ENCODE peak calls at places on chromosomes 16 and 17, in nine cellular contexts. Q is fibroblast of the conjunctiva; K is anterior cingulate cortex; H is RPMI7951; S is AG08395; X is cardiac septum; N is epithelial cell of esophagus; I is stimulated activated CD8-positive, alpha-beta memory T cell treated with anti-CD3 and anti-CD28 coated beads, Interleukin-7, amount 100 ng/mL, for 1 hour; V is heart right ventricle. F is an unnamed sample.

GRCh38 chr17:38749222-38750043 is 1.3 kb upstream of the PCGF2 start:
- DNase-seq in Q (peak; percentile 46), I (no peak), X (peak; percentile 96), H (peak; percentile 86), N (peak; percentile 48), S (peak; percentile 24), K (peak; percentile 40), V (peak; percentile 90), F (no peak)

GRCh38 chr16:87317766-87318121 is 552 bp upstream of the C16orf95 start:
- DNase-seq in Q (peak; percentile 45), X (no peak), I (no peak), V (peak; percentile 51), S (peak; percentile 74), H (peak; percentile 58), N (peak; percentile 48), K (no peak), F (no peak)

GRCh38 chr17:76612977-76613851 is 27.6 kb upstream of the ST6GALNAC2 start:
- DNase-seq in V (no peak), N (peak; percentile 80), I (no peak), X (no peak), S (no peak), H (no peak), Q (no peak), K (no peak), F (no peak)

GRCh38 chr16:11721781-11722467 is 20.7 kb downstream of the TXNDC11 start:
- DNase-seq in X (no peak), V (no peak), Q (no peak), I (no peak), K (no peak), N (no peak), S (no peak), H (no peak), F (no peak)

GRCh38 chr17:76566613-76566943 is 19.1 kb downstream of the ST6GALNAC2 start:
- DNase-seq in S (no peak), X (no peak), K (no peak), Q (no peak), I (no peak), H (no peak), N (no peak), V (no peak), F (no peak)

GRCh38 chr16:807345-808251 is 7.1 kb upstream of the GNG13 start:
- DNase-seq in N (peak; percentile 92), Q (peak; percentile 83), H (peak; percentile 88), I (peak; percentile 48), X (peak; percentile 97), V (peak; percentile 94), K (peak; percentile 75), S (peak; percentile 98), F (peak; percentile 93)

GRCh38 chr17:79026345-79027273 is 2.6 kb downstream of the C1QTNF1 start:
- DNase-seq in K (no peak), Q (peak; percentile 55), N (peak; percentile 60), I (no peak), H (peak; percentile 91), V (peak; percentile 58), X (peak; percentile 77), S (peak; percentile 89), F (no peak)

GRCh38 chr17:58318065-58318481 is 10.5 kb downstream of the TSPOAP1 start:
- DNase-seq in K (no peak), N (no peak), H (no peak), S (no peak), X (peak; percentile 59), V (no peak), I (no peak), Q (no peak), F (peak; percentile 57)

GRCh38 chr16:48479955-48480354 is 94.7 kb upstream of the SIAH1 start:
- DNase-seq in I (no peak), Q (no peak), S (no peak), H (no peak), K (no peak), X (no peak), V (no peak), N (peak; percentile 68), F (no peak)

GRCh38 chr17:81510798-81511549 is 1.6 kb downstream of the ACTG1 start:
- DNase-seq in H (no peak), S (no peak), K (no peak), Q (no peak), X (no peak), V (no peak), N (no peak), I (no peak), F (peak; percentile 69)

GRCh38 chr17:29116652-29117439 is 63.4 kb downstream of the MYO18A start:
- DNase-seq in Q (peak; percentile 60), K (no peak), S (peak; percentile 69), X (peak; percentile 92), N (peak; percentile 61), H (peak; percentile 41), V (peak; percentile 84), I (peak; percentile 62), F (peak; percentile 80)

GRCh38 chr16:60073376-60073775 is 1339.3 kb upstream of the GOT2 start:
- DNase-seq in K (no peak), H (peak; percentile 5), I (no peak), V (no peak), S (no peak), X (no peak), Q (no peak), N (no peak), F (no peak)

GRCh38 chr16:72551649-72552048 is 379.7 kb upstream of the PMFBP1 start:
- DNase-seq in K (no peak), V (no peak), I (no peak), S (no peak), X (no peak), N (no peak), H (no peak), Q (no peak), F (no peak)

GRCh38 chr17:46003907-46004748 is 5.1 kb downstream of the STH start:
- DNase-seq in X (no peak), K (peak; percentile 47), V (peak; percentile 56), H (peak; percentile 15), N (no peak), S (no peak), I (no peak), Q (no peak), F (no peak)

GRCh38 chr16:10654592-10655414 is 39.9 kb downstream of the TEKT5 start:
- DNase-seq in S (no peak), K (no peak), X (no peak), I (no peak), V (no peak), H (no peak), Q (no peak), N (no peak), F (no peak)

GRCh38 chr17:29225388-29225787 is 21.3 kb upstream of the CRYBA1 start:
- DNase-seq in I (no peak), S (no peak), V (no peak), N (no peak), H (no peak), Q (no peak), K (no peak), X (no peak), F (no peak)

GRCh38 chr17:78653382-78653781 is 76.2 kb upstream of the DNAH17 start:
- DNase-seq in K (no peak), I (no peak), S (peak; percentile 34), V (no peak), Q (no peak), X (no peak), N (no peak), H (peak; percentile 76), F (no peak)

GRCh38 chr16:66275795-66276428 is 90.6 kb upstream of the CDH5 start:
- DNase-seq in K (no peak), I (no peak), X (no peak), H (peak; percentile 71), Q (peak; percentile 45), N (peak; percentile 97), S (peak; percentile 75), V (no peak), F (no peak)

GRCh38 chr17:45197555-45198334 is 23.9 kb upstream of the FMNL1 start:
- DNase-seq in K (peak; percentile 36), Q (peak; percentile 76), I (peak; percentile 86), X (peak; percentile 95), H (peak; percentile 81), V (peak; percentile 96), S (peak; percentile 93), N (peak; percentile 78), F (peak; percentile 91)

GRCh38 chr16:53504665-53505064 is 1.7 kb upstream of the AKTIP start:
- DNase-seq in S (no peak), K (no peak), H (peak; percentile 84), X (no peak), I (no peak), N (peak; percentile 46), Q (no peak), V (no peak), F (no peak)

GRCh38 chr16:82633964-82634600 is 7.3 kb downstream of the CDH13 start:
- DNase-seq in H (peak; percentile 87), V (peak; percentile 42), N (peak; percentile 91), I (no peak), Q (no peak), S (peak; percentile 55), X (no peak), K (no peak), F (no peak)

GRCh38 chr17:52157603-52158449 is 688 bp downstream of the CA10 start:
- DNase-seq in X (no peak), H (no peak), I (no peak), K (no peak), N (no peak), Q (no peak), V (no peak), S (no peak), F (no peak)

GRCh38 chr17:51585514-51586104 is 325.3 kb downstream of the UTP18 start:
- DNase-seq in V (no peak), Q (no peak), X (no peak), H (no peak), S (no peak), N (peak; percentile 2), K (no peak), I (no peak), F (no peak)

GRCh38 chr17:41865596-41865893 is 322 bp upstream of the KLHL11 start:
- DNase-seq in X (no peak), V (no peak), Q (no peak), K (no peak), I (no peak), S (no peak), H (no peak), N (no peak), F (no peak)

GRCh38 chr17:71975998-71976649 is 144.7 kb upstream of the SOX9 start:
- DNase-seq in I (no peak), N (peak; percentile 99), H (peak; percentile 97), K (peak; percentile 62), V (peak; percentile 78), Q (peak; percentile 91), S (peak; percentile 97), X (peak; percentile 82), F (no peak)

GRCh38 chr17:63356275-63356905 is 89.7 kb downstream of the CYB561 start:
- DNase-seq in H (peak; percentile 96), I (no peak), Q (peak; percentile 98), X (no peak), K (no peak), V (no peak), N (peak; percentile 46), S (peak; percentile 92), F (no peak)

GRCh38 chr17:13474073-13474800 is 127.5 kb downstream of the HS3ST3A1 start:
- DNase-seq in Q (no peak), V (no peak), S (no peak), N (no peak), H (peak; percentile 67), I (no peak), K (no peak), X (no peak), F (no peak)

GRCh38 chr17:75096082-75096625 is 8.4 kb downstream of the SLC16A5 start:
- DNase-seq in V (peak; percentile 65), N (peak; percentile 98), K (no peak), Q (no peak), S (peak; percentile 78), H (peak; percentile 81), I (no peak), X (peak; percentile 91), F (no peak)

GRCh38 chr17:44345497-44346026 is 460 bp downstream of the GRN start:
- DNase-seq in H (peak; percentile 69), Q (peak; percentile 29), K (peak; percentile 38), N (peak; percentile 70), I (peak; percentile 29), X (peak; percentile 81), V (no peak), S (peak; percentile 62), F (peak; percentile 68)

GRCh38 chr17:50534222-50534978 is 1.9 kb downstream of the EPN3 start:
- DNase-seq in H (no peak), K (no peak), N (peak; percentile 87), I (no peak), S (no peak), Q (no peak), X (no peak), V (no peak), F (no peak)

GRCh38 chr17:76734080-76734840 is 2.9 kb downstream of the SRSF2 start:
- DNase-seq in H (no peak), N (peak; percentile 54), K (no peak), S (no peak), V (no peak), Q (no peak), X (no peak), I (no peak), F (no peak)